ENCODE peak calls at places on chromosomes 2 and 18, in five cellular contexts. D is Panc1, Y is breast epithelium, A is WERI-Rb-1, N is coronary artery. X is an unnamed sample.

GRCh38 chr2:172247203-172247602 is 144.5 kb upstream of the DLX2 start:
- DNase-seq in Y (no peak), D (no peak), A (no peak), N (no peak), X (no peak)

GRCh38 chr2:151756820-151757219 is 22.5 kb upstream of the NEB start:
- DNase-seq in Y (no peak), D (no peak), A (no peak), N (no peak), X (no peak)

GRCh38 chr2:18525236-18525635 is 35.2 kb downstream of the RDH14 start:
- DNase-seq in A (no peak), D (no peak), N (no peak), Y (no peak), X (no peak)

GRCh38 chr2:189379731-189380261 is 61.5 kb upstream of the WDR75 start:
- DNase-seq in N (no peak), A (no peak), D (no peak), Y (no peak), X (no peak)

GRCh38 chr2:43890855-43891254 is 52.1 kb downstream of the ABCG8 start:
- DNase-seq in N (no peak), D (no peak), Y (no peak), A (no peak), X (no peak)

GRCh38 chr2:17538844-17539554 is 1.5 kb upstream of the VSNL1 start:
- DNase-seq in D (no peak), N (peak; percentile 79), A (peak; percentile 77), Y (peak; percentile 56), X (peak; percentile 72)

GRCh38 chr18:74898965-74899364 is 301.3 kb downstream of the ZNF407 start:
- DNase-seq in A (no peak), N (no peak), D (no peak), Y (no peak), X (no peak)

GRCh38 chr2:95022309-95023221 is 2.9 kb upstream of the MAL start:
- DNase-seq in N (no peak), A (peak; percentile 87), D (peak; percentile 54), Y (peak; percentile 59), X (peak; percentile 86)

GRCh38 chr2:201122276-201122675 is 6.3 kb downstream of the CFLAR start:
- DNase-seq in N (no peak), Y (no peak), D (no peak), A (no peak), X (no peak)

GRCh38 chr2:150095361-150095760 is 392.1 kb downstream of the RND3 start:
- DNase-seq in Y (no peak), A (no peak), D (no peak), N (no peak), X (no peak)

GRCh38 chr2:44016282-44016681 is 20.5 kb upstream of the LRPPRC start:
- DNase-seq in D (no peak), A (no peak), Y (no peak), N (no peak), X (peak; percentile 51)

GRCh38 chr2:60492550-60492949 is 60.9 kb downstream of the BCL11A start:
- DNase-seq in Y (no peak), D (no peak), A (no peak), N (no peak), X (no peak)

GRCh38 chr18:34386803-34387202 is 162.1 kb upstream of the NOL4 start:
- DNase-seq in A (no peak), N (no peak), Y (no peak), D (no peak), X (no peak)

DNA sequence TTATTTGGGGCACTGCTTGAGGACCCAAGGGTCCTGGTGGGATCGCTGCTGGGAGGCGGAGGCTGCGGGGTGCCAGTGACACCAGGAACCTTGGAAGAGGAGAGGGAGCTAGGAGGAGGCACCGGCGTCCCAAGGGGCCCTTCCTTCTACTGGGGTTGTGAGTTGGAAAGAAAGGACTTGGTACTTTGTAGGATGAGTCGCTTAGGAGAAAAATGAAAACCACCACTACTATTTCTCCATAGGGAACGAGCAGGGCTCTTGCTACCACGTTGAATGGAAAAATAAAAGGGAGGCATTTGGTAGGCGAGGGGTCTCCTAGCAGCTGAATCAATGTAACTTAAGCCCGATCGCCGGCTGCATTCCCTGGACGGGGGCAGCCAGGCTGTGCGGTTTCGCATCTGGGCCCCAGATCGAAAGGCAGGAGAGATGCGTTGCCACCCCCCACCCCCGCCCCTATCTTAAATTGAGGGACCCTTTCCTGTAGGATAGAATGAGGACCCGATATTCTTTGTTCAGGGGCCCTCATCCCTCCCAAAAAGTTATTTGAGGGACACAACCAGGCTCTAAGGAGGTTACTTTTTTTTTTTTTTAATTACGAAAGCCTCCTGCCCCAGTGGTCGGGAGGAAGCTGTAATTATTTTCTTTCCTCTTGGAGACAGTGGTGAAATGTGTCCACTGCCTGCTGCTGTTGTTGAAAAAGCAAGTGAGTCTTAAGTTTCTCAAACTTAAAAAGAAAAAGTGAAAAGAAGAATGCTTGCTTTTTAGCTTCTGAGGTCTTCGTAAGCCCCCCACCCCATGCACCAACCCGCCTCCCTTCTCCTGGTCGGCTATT is 1.3 kb downstream of the IGFBP2 start:
- DNase-seq in A (no peak), D (no peak), N (no peak), Y (no peak), X (peak; percentile 57)
- H3K4me3 ChIP-seq in A (peak overlapping the region; percentile 52), D (peak overlapping the region; percentile 49), N (peak overlapping the region; percentile 89), Y (peak overlapping the region; percentile 72), X (peak overlapping the region; percentile 79)

GRCh38 chr18:10059610-10060468 is 146.0 kb downstream of the VAPA start:
- DNase-seq in A (no peak), D (no peak), Y (no peak), N (no peak), X (no peak)
- H3K4me3 ChIP-seq in A (no peak overlapping the region), D (no peak overlapping the region), Y (peak overlapping the region; percentile 11), N (peak overlapping the region; percentile 43), X (no peak overlapping the region)

GRCh38 chr18:24014986-24015896 is 687 bp downstream of the TTC39C start:
- DNase-seq in Y (peak; percentile 55), N (peak; percentile 79), A (peak; percentile 36), D (no peak), X (peak; percentile 87)

GRCh38 chr18:24018299-24018910 is 3.9 kb downstream of the TTC39C start:
- DNase-seq in D (no peak), N (no peak), A (no peak), Y (no peak), X (no peak)

GRCh38 chr18:24015897-24016631 is 1.5 kb downstream of the TTC39C start:
- DNase-seq in Y (no peak), N (no peak), A (no peak), D (no peak), X (no peak)

GRCh38 chr18:24014062-24014985 is at the start of gene TTC39C:
- DNase-seq in D (no peak), A (peak; percentile 72), Y (peak; percentile 75), N (peak; percentile 84), X (peak; percentile 88)

GRCh38 chr18:24016643-24017042 is 2.1 kb downstream of the TTC39C start:
- DNase-seq in A (no peak), Y (no peak), D (no peak), N (no peak), X (peak; percentile 43)
- H3K4me3 ChIP-seq in A (no peak overlapping the region), Y (peak overlapping the region; percentile 87), D (no peak overlapping the region), N (no peak overlapping the region), X (no peak overlapping the region)

GRCh38 chr2:226184540-226184939 is 615.1 kb downstream of the IRS1 start:
- DNase-seq in D (no peak), N (no peak), A (no peak), Y (no peak), X (no peak)
- H3K4me3 ChIP-seq in D (no peak overlapping the region), N (no peak overlapping the region), A (no peak overlapping the region), Y (no peak overlapping the region), X (no peak overlapping the region)

GRCh38 chr2:50396301-50396637 is 635.7 kb downstream of the NRXN1 start:
- DNase-seq in Y (no peak), N (no peak), D (no peak), A (no peak), X (no peak)

GRCh38 chr2:50391553-50391952 is 640.4 kb downstream of the NRXN1 start:
- DNase-seq in Y (no peak), D (no peak), N (no peak), A (no peak), X (no peak)

GRCh38 chr2:50388324-50388723 is 643.6 kb downstream of the NRXN1 start:
- DNase-seq in D (no peak), N (no peak), Y (no peak), A (no peak), X (no peak)

GRCh38 chr2:50395510-50396300 is 636.2 kb downstream of the NRXN1 start:
- DNase-seq in N (no peak), Y (no peak), A (no peak), D (no peak), X (no peak)

DNA sequence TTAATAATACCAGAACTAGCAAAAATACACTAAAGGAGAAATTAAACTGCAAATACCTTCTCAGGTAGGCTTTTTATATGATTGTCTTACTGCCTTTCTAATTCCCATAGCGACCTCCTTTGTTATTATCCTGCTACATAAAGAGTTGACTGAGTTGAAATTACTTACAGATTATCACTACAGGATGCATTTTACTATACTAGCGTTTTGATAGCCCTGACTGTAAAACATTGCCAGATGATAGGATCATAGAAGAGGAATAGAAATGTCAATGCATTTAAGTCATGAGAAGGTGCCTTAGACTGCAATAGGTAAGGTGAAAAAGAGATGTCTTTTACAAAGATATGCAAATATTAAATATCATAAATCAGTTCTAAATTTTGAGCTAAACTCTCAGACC is 639.7 kb downstream of the NRXN1 start:
- DNase-seq in D (no peak), A (no peak), N (no peak), Y (no peak), X (no peak)
- H3K4me3 ChIP-seq in D (no peak overlapping the region), A (no peak overlapping the region), N (no peak overlapping the region), Y (no peak overlapping the region), X (no peak overlapping the region)

GRCh38 chr2:113211226-113212105 is 37.7 kb downstream of the PSD4 start:
- DNase-seq in D (no peak), A (no peak), N (no peak), Y (no peak), X (no peak)
- H3K4me3 ChIP-seq in D (no peak overlapping the region), A (no peak overlapping the region), N (peak overlapping the region; percentile 25), Y (no peak overlapping the region), X (no peak overlapping the region)

GRCh38 chr18:6627621-6628020 is 101.9 kb upstream of the ARHGAP28 start:
- DNase-seq in N (no peak), Y (no peak), D (no peak), A (no peak), X (no peak)

GRCh38 chr18:6628189-6628588 is 101.3 kb upstream of the ARHGAP28 start:
- DNase-seq in Y (no peak), D (no peak), N (no peak), A (no peak), X (no peak)

GRCh38 chr18:6624271-6624670 is 105.2 kb upstream of the ARHGAP28 start:
- DNase-seq in D (no peak), N (no peak), Y (no peak), A (no peak), X (no peak)

GRCh38 chr18:6624729-6625308 is 104.7 kb upstream of the ARHGAP28 start:
- DNase-seq in D (no peak), Y (no peak), N (no peak), A (no peak), X (no peak)

DNA sequence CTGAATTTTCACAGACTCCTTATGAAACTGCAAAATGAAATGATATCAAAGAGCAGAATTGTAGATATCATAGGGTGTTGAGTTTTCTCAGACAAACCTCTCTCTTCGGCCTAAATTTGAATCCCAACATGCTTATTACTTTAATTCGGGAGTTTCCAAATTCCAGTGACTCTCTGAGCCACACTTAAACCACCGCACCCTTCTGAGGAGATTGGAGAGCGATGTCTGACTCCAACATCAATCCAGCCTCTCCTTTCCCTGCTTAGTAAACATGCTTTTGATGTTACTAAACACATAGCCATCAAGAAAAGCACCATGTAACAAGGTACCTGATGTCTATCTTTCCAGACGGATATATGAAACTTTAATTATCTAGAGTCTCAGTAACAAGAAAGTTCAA is 103.1 kb upstream of the ARHGAP28 start:
- DNase-seq in A (no peak), D (no peak), Y (no peak), N (no peak), X (no peak)
- H3K4me3 ChIP-seq in A (no peak overlapping the region), D (no peak overlapping the region), Y (no peak overlapping the region), N (no peak overlapping the region), X (no peak overlapping the region)

GRCh38 chr2:11752906-11753305 is 6.5 kb downstream of the LPIN1 start:
- DNase-seq in N (no peak), A (no peak), Y (no peak), D (no peak), X (no peak)
- H3K4me3 ChIP-seq in N (no peak overlapping the region), A (no peak overlapping the region), Y (no peak overlapping the region), D (peak overlapping the region; percentile 32), X (no peak overlapping the region)

X was measured in H7.